ENCODE peak calls at places on chromosomes 12 and 14, in seven cellular contexts. One of them, this sample, is unnamed.

GRCh38 chr12:69036999-69037398 is 104.0 kb upstream of the CPM start:
- DNase-seq in neuronal stem cell: no peak
- DNase-seq in H9: no peak
- DNase-seq in mesendoderm: no peak
- DNase-seq in mesenchymal stem cell: no peak
- DNase-seq in trophoblast cell: no peak
- DNase-seq in H1: no peak
- DNase-seq in this sample: no peak

GRCh38 chr14:93984070-93984469 is 7.7 kb upstream of the ASB2 start:
- DNase-seq in trophoblast cell: no peak
- DNase-seq in H1: no peak
- DNase-seq in mesendoderm: peak
- DNase-seq in H9: peak
- DNase-seq in neuronal stem cell: no peak
- DNase-seq in mesenchymal stem cell: no peak
- DNase-seq in this sample: peak

GRCh38 chr14:32203928-32204357 is 874 bp upstream of the RNU6-8 start:
- DNase-seq in neuronal stem cell: peak
- DNase-seq in trophoblast cell: no peak
- DNase-seq in H9: peak
- DNase-seq in mesenchymal stem cell: no peak
- DNase-seq in mesendoderm: no peak
- DNase-seq in H1: no peak
- DNase-seq in this sample: no peak

GRCh38 chr14:37436519-37436918 is 158.5 kb downstream of the FOXA1 start:
- DNase-seq in H9: no peak
- DNase-seq in trophoblast cell: no peak
- DNase-seq in mesenchymal stem cell: no peak
- DNase-seq in mesendoderm: no peak
- DNase-seq in neuronal stem cell: no peak
- DNase-seq in H1: no peak
- DNase-seq in this sample: no peak

GRCh38 chr12:11067514-11067913 is 5.4 kb upstream of the TAS2R46 start:
- DNase-seq in H9: no peak
- DNase-seq in mesendoderm: no peak
- DNase-seq in mesenchymal stem cell: no peak
- DNase-seq in H1: no peak
- DNase-seq in neuronal stem cell: no peak
- DNase-seq in trophoblast cell: no peak
- DNase-seq in this sample: peak

GRCh38 chr12:40104461-40105264 is 1.2 kb downstream of the SLC2A13 start:
- DNase-seq in mesendoderm: peak
- DNase-seq in H1: no peak
- DNase-seq in trophoblast cell: no peak
- DNase-seq in H9: no peak
- DNase-seq in mesenchymal stem cell: peak
- DNase-seq in neuronal stem cell: no peak
- DNase-seq in this sample: peak

GRCh38 chr14:104435147-104436046 is 144.2 kb upstream of the C14orf180 start:
- DNase-seq in H1: no peak
- DNase-seq in H9: peak
- DNase-seq in neuronal stem cell: no peak
- DNase-seq in mesendoderm: no peak
- DNase-seq in trophoblast cell: no peak
- DNase-seq in mesenchymal stem cell: no peak
- DNase-seq in this sample: no peak

GRCh38 chr12:85779768-85780167 is 56.4 kb downstream of the RASSF9 start:
- DNase-seq in mesendoderm: no peak
- DNase-seq in mesenchymal stem cell: no peak
- DNase-seq in neuronal stem cell: no peak
- DNase-seq in H1: no peak
- DNase-seq in H9: no peak
- DNase-seq in trophoblast cell: no peak
- DNase-seq in this sample: no peak

GRCh38 chr12:78863482-78864427 is 819 bp upstream of the SYT1 start:
- DNase-seq in neuronal stem cell: peak
- DNase-seq in trophoblast cell: peak
- DNase-seq in mesenchymal stem cell: peak
- DNase-seq in H9: peak
- DNase-seq in H1: peak
- DNase-seq in mesendoderm: peak
- DNase-seq in this sample: peak

GRCh38 chr12:53324113-53324778 is 2.8 kb upstream of the AAAS start:
- DNase-seq in trophoblast cell: no peak
- DNase-seq in neuronal stem cell: no peak
- DNase-seq in mesenchymal stem cell: peak
- DNase-seq in H1: no peak
- DNase-seq in mesendoderm: no peak
- DNase-seq in H9: peak
- DNase-seq in this sample: no peak

GRCh38 chr14:81169711-81170103 is 51.1 kb downstream of the GTF2A1 start:
- DNase-seq in mesendoderm: peak
- DNase-seq in mesenchymal stem cell: peak
- DNase-seq in H9: peak
- DNase-seq in neuronal stem cell: no peak
- DNase-seq in trophoblast cell: no peak
- DNase-seq in H1: no peak
- DNase-seq in this sample: peak

GRCh38 chr14:75292886-75293285 is 14.3 kb downstream of the FOS start:
- DNase-seq in mesenchymal stem cell: no peak
- DNase-seq in neuronal stem cell: no peak
- DNase-seq in mesendoderm: no peak
- DNase-seq in H9: no peak
- DNase-seq in H1: no peak
- DNase-seq in trophoblast cell: no peak
- DNase-seq in this sample: no peak

DNA sequence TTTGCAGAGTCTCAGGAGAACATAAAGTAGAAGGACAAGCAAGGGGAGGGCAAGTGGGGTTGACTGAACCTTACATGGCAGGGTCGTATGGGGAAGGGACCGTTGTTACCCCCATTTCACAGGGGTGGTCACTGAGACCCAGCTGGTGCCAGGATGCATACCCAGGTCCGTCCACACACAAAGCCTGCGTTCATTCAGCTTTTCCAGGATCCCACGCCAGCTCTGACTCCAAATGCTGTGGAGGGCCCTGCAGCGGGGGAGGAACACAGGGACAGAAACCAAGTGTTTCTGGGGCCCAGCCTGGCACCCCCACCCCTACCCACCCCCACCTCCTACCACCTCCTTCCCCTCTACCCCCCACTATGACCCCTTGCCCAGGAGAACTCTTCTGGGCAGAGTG is 16.5 kb upstream of the CHGA start:
- DNase-seq in H9: no peak
- DNase-seq in neuronal stem cell: no peak
- DNase-seq in trophoblast cell: no peak
- DNase-seq in H1: no peak
- DNase-seq in mesendoderm: no peak
- DNase-seq in mesenchymal stem cell: no peak
- DNase-seq in this sample: no peak
- H3K18ac ChIP-seq in H9: no peak
- H3K18ac ChIP-seq in neuronal stem cell: no peak
- H3K18ac ChIP-seq in trophoblast cell: no peak
- H3K18ac ChIP-seq in H1: no peak
- H3K18ac ChIP-seq in mesendoderm: no peak
- H3K18ac ChIP-seq in mesenchymal stem cell: no peak
- H3K18ac ChIP-seq in this sample: no peak

GRCh38 chr12:121634836-121635235 is 8.5 kb downstream of the ORAI1 start:
- DNase-seq in mesenchymal stem cell: no peak
- DNase-seq in mesendoderm: peak
- DNase-seq in H1: no peak
- DNase-seq in H9: no peak
- DNase-seq in neuronal stem cell: no peak
- DNase-seq in trophoblast cell: no peak
- DNase-seq in this sample: no peak

GRCh38 chr12:121628536-121628935 is 2.2 kb downstream of the ORAI1 start:
- DNase-seq in neuronal stem cell: no peak
- DNase-seq in H9: no peak
- DNase-seq in mesenchymal stem cell: peak
- DNase-seq in trophoblast cell: no peak
- DNase-seq in H1: no peak
- DNase-seq in mesendoderm: no peak
- DNase-seq in this sample: no peak

GRCh38 chr12:121628037-121628436 is 1.7 kb downstream of the ORAI1 start:
- DNase-seq in H1: no peak
- DNase-seq in trophoblast cell: no peak
- DNase-seq in neuronal stem cell: no peak
- DNase-seq in mesenchymal stem cell: peak
- DNase-seq in H9: no peak
- DNase-seq in mesendoderm: peak
- DNase-seq in this sample: no peak

GRCh38 chr12:121630791-121631190 is 4.5 kb downstream of the ORAI1 start:
- DNase-seq in mesendoderm: no peak
- DNase-seq in trophoblast cell: no peak
- DNase-seq in mesenchymal stem cell: no peak
- DNase-seq in neuronal stem cell: no peak
- DNase-seq in H1: no peak
- DNase-seq in H9: no peak
- DNase-seq in this sample: no peak

GRCh38 chr12:121632069-121632970 is 6.0 kb downstream of the ORAI1 start:
- DNase-seq in H9: no peak
- DNase-seq in trophoblast cell: no peak
- DNase-seq in mesenchymal stem cell: peak
- DNase-seq in neuronal stem cell: no peak
- DNase-seq in mesendoderm: no peak
- DNase-seq in H1: no peak
- DNase-seq in this sample: peak
- H3K4ac ChIP-seq in H9: no peak
- H3K4ac ChIP-seq in trophoblast cell: no peak
- H3K4ac ChIP-seq in mesenchymal stem cell: no peak
- H3K4ac ChIP-seq in neuronal stem cell: peak
- H3K4ac ChIP-seq in mesendoderm: no peak
- H3K4ac ChIP-seq in H1: peak
- H3K4ac ChIP-seq in this sample: no peak

GRCh38 chr12:93960521-93960920 is 187.9 kb upstream of the PLXNC1 start:
- DNase-seq in H9: no peak
- DNase-seq in mesendoderm: no peak
- DNase-seq in mesenchymal stem cell: no peak
- DNase-seq in neuronal stem cell: no peak
- DNase-seq in H1: no peak
- DNase-seq in trophoblast cell: no peak
- DNase-seq in this sample: peak
- H3K18ac ChIP-seq in H9: no peak
- H3K18ac ChIP-seq in mesendoderm: no peak
- H3K18ac ChIP-seq in mesenchymal stem cell: no peak
- H3K18ac ChIP-seq in neuronal stem cell: no peak
- H3K18ac ChIP-seq in H1: no peak
- H3K18ac ChIP-seq in trophoblast cell: no peak
- H3K18ac ChIP-seq in this sample: no peak

DNA sequence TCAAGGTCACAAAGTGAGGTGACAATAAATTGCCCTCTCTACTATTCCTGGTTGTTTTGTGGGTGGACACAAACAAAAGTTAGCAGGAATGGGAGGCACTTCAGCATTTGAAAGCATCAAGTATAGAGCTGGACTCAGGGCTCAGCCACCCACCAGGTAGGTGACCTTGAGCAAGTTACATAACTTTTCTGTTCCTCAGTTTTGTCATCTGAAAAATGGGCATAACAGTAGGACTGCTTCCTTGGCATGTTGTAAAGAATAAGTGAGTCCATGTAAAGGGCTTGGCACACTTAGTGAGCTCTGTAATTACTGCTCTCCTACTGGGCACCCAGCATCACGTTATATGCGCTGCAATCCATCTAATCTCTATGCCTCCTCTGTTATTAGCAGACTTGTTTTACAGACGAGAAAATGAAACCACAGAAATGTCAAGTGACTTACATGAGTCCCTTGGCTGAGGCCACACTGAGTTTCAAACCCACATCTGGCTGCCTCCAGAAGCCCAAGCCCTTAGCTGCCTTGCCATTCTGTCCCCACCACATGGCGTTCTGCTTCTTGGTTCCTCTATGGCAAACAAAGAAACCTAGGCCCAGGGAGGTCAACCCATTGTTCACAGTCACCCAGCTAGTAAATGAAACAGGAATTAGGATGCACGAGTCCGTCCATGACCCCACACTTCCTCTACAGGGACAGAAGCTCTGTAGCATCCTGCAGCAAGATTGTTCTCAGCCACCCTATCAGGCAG is 63.2 kb upstream of the SLC24A4 start:
- DNase-seq in trophoblast cell: no peak
- DNase-seq in H9: no peak
- DNase-seq in neuronal stem cell: no peak
- DNase-seq in H1: no peak
- DNase-seq in mesenchymal stem cell: no peak
- DNase-seq in mesendoderm: no peak
- DNase-seq in this sample: no peak
- H3K4ac ChIP-seq in trophoblast cell: no peak
- H3K4ac ChIP-seq in H9: no peak
- H3K4ac ChIP-seq in neuronal stem cell: no peak
- H3K4ac ChIP-seq in H1: no peak
- H3K4ac ChIP-seq in mesenchymal stem cell: no peak
- H3K4ac ChIP-seq in mesendoderm: no peak
- H3K4ac ChIP-seq in this sample: no peak

DNA sequence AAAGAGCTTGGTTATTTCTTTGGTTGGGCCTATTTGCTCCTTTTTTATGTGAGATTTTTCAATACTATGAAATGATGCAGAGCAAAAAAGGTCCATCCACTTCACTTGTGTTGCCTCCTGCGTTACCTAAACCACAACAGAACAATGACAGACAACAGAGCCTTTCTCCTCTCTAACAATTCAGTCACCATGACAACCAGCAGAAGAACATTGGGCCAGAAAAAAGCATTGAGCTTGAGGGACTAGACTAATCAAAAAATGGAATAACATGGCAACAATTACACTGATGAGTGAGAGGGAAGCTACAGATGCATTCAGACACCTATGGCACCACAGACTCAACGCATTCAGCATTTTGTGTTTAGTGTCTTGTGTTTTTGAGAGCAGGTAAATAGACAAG is 44.6 kb upstream of the PTCSC3 start:
- DNase-seq in H1: no peak
- DNase-seq in H9: no peak
- DNase-seq in neuronal stem cell: peak
- DNase-seq in trophoblast cell: no peak
- DNase-seq in mesenchymal stem cell: no peak
- DNase-seq in mesendoderm: peak
- DNase-seq in this sample: no peak
- H3K18ac ChIP-seq in H1: no peak
- H3K18ac ChIP-seq in H9: peak
- H3K18ac ChIP-seq in neuronal stem cell: no peak
- H3K18ac ChIP-seq in trophoblast cell: no peak
- H3K18ac ChIP-seq in mesenchymal stem cell: no peak
- H3K18ac ChIP-seq in mesendoderm: no peak
- H3K18ac ChIP-seq in this sample: no peak

GRCh38 chr12:26406813-26407212 is 211.4 kb downstream of the SSPN start:
- DNase-seq in H1: no peak
- DNase-seq in mesendoderm: no peak
- DNase-seq in mesenchymal stem cell: no peak
- DNase-seq in H9: no peak
- DNase-seq in trophoblast cell: no peak
- DNase-seq in neuronal stem cell: no peak
- DNase-seq in this sample: no peak
- H3K4ac ChIP-seq in H1: no peak
- H3K4ac ChIP-seq in mesendoderm: no peak
- H3K4ac ChIP-seq in mesenchymal stem cell: no peak
- H3K4ac ChIP-seq in H9: no peak
- H3K4ac ChIP-seq in trophoblast cell: no peak
- H3K4ac ChIP-seq in neuronal stem cell: no peak
- H3K4ac ChIP-seq in this sample: no peak